ENCODE peak calls at places on chromosomes 1 and 21, in eight cellular contexts. One of them, this sample, is unnamed. For H3K4me1, the result is how much of the 10 kb centered on the place peaks cover.

GRCh38 chr1:86906419-86906818 is 7.5 kb downstream of the SELENOF start:
- DNase-seq in right atrium auricular region: no peak
- DNase-seq in right lobe of liver: no peak
- DNase-seq in pancreas: no peak
- DNase-seq in esophagus squamous epithelium: no peak
- DNase-seq in stomach: no peak
- DNase-seq in OCI-LY7: no peak
- DNase-seq in tibial artery: no peak
- DNase-seq in this sample: no peak

GRCh38 chr1:110433803-110434202 is 17.1 kb upstream of the PROK1 start:
- DNase-seq in right atrium auricular region: peak
- DNase-seq in right lobe of liver: peak
- DNase-seq in pancreas: peak
- DNase-seq in esophagus squamous epithelium: no peak
- DNase-seq in stomach: peak
- DNase-seq in OCI-LY7: peak
- DNase-seq in tibial artery: no peak
- DNase-seq in this sample: peak

GRCh38 chr1:33727310-33727709 is 136.6 kb upstream of the HMGB4 start:
- DNase-seq in right atrium auricular region: no peak
- DNase-seq in right lobe of liver: no peak
- DNase-seq in pancreas: no peak
- DNase-seq in esophagus squamous epithelium: no peak
- DNase-seq in stomach: no peak
- DNase-seq in OCI-LY7: peak
- DNase-seq in tibial artery: no peak
- DNase-seq in this sample: no peak

GRCh38 chr1:103145449-103145848 is 37.1 kb upstream of the COL11A1 start:
- DNase-seq in right atrium auricular region: no peak
- DNase-seq in right lobe of liver: no peak
- DNase-seq in pancreas: no peak
- DNase-seq in esophagus squamous epithelium: no peak
- DNase-seq in stomach: no peak
- DNase-seq in OCI-LY7: no peak
- DNase-seq in tibial artery: no peak
- DNase-seq in this sample: no peak

GRCh38 chr1:240712014-240712731 is 100.2 kb upstream of the GREM2 start:
- DNase-seq in right atrium auricular region: no peak
- DNase-seq in right lobe of liver: no peak
- DNase-seq in pancreas: no peak
- DNase-seq in esophagus squamous epithelium: no peak
- DNase-seq in stomach: no peak
- DNase-seq in OCI-LY7: no peak
- DNase-seq in tibial artery: no peak
- DNase-seq in this sample: no peak

GRCh38 chr1:154837034-154837678 is 32.9 kb downstream of the KCNN3 start:
- DNase-seq in right atrium auricular region: peak
- DNase-seq in right lobe of liver: no peak
- DNase-seq in pancreas: no peak
- DNase-seq in esophagus squamous epithelium: no peak
- DNase-seq in stomach: peak
- DNase-seq in OCI-LY7: no peak
- DNase-seq in tibial artery: no peak
- DNase-seq in this sample: peak

GRCh38 chr1:36530791-36531190 is 48.1 kb upstream of the CSF3R start:
- DNase-seq in right atrium auricular region: no peak
- DNase-seq in right lobe of liver: no peak
- DNase-seq in pancreas: no peak
- DNase-seq in esophagus squamous epithelium: no peak
- DNase-seq in stomach: no peak
- DNase-seq in OCI-LY7: no peak
- DNase-seq in tibial artery: peak
- DNase-seq in this sample: no peak

GRCh38 chr1:83931658-83932253 is 67.2 kb downstream of the TTLL7 start:
- DNase-seq in right atrium auricular region: no peak
- DNase-seq in right lobe of liver: no peak
- DNase-seq in pancreas: peak
- DNase-seq in esophagus squamous epithelium: no peak
- DNase-seq in stomach: no peak
- DNase-seq in OCI-LY7: peak
- DNase-seq in tibial artery: no peak
- DNase-seq in this sample: no peak

GRCh38 chr1:6419803-6420593 is at the start of gene HES2:
- DNase-seq in right atrium auricular region: no peak
- DNase-seq in right lobe of liver: no peak
- DNase-seq in pancreas: no peak
- DNase-seq in esophagus squamous epithelium: no peak
- DNase-seq in stomach: peak
- DNase-seq in OCI-LY7: no peak
- DNase-seq in tibial artery: no peak
- DNase-seq in this sample: no peak

GRCh38 chr1:201850053-201850397 is 21.1 kb downstream of the IPO9 start:
- DNase-seq in right atrium auricular region: no peak
- DNase-seq in right lobe of liver: no peak
- DNase-seq in pancreas: no peak
- DNase-seq in esophagus squamous epithelium: no peak
- DNase-seq in stomach: no peak
- DNase-seq in OCI-LY7: no peak
- DNase-seq in tibial artery: no peak
- DNase-seq in this sample: no peak

GRCh38 chr21:42031816-42032215 is 21.7 kb upstream of the ZBTB21 start:
- DNase-seq in right atrium auricular region: no peak
- DNase-seq in right lobe of liver: no peak
- DNase-seq in pancreas: no peak
- DNase-seq in esophagus squamous epithelium: no peak
- DNase-seq in stomach: no peak
- DNase-seq in OCI-LY7: peak
- DNase-seq in tibial artery: no peak
- DNase-seq in this sample: no peak

GRCh38 chr1:66262233-66262632 is 271.7 kb upstream of the SGIP1 start:
- DNase-seq in right atrium auricular region: no peak
- DNase-seq in right lobe of liver: no peak
- DNase-seq in pancreas: no peak
- DNase-seq in esophagus squamous epithelium: no peak
- DNase-seq in stomach: no peak
- DNase-seq in OCI-LY7: no peak
- DNase-seq in tibial artery: no peak
- DNase-seq in this sample: peak

GRCh38 chr1:228308085-228308601 is 98.5 kb downstream of the TRIM11 start:
- DNase-seq in right atrium auricular region: no peak
- DNase-seq in right lobe of liver: no peak
- DNase-seq in pancreas: peak
- DNase-seq in esophagus squamous epithelium: no peak
- DNase-seq in stomach: peak
- DNase-seq in OCI-LY7: no peak
- DNase-seq in tibial artery: no peak
- DNase-seq in this sample: no peak

GRCh38 chr1:196178083-196178635 is 430.1 kb downstream of the KCNT2 start:
- DNase-seq in right atrium auricular region: no peak
- DNase-seq in right lobe of liver: no peak
- DNase-seq in pancreas: no peak
- DNase-seq in esophagus squamous epithelium: no peak
- DNase-seq in stomach: no peak
- DNase-seq in OCI-LY7: no peak
- DNase-seq in tibial artery: no peak
- DNase-seq in this sample: no peak

GRCh38 chr1:202551683-202552082 is 158.6 kb downstream of the SYT2 start:
- DNase-seq in right atrium auricular region: no peak
- DNase-seq in right lobe of liver: no peak
- DNase-seq in pancreas: no peak
- DNase-seq in esophagus squamous epithelium: no peak
- DNase-seq in stomach: no peak
- DNase-seq in OCI-LY7: no peak
- DNase-seq in tibial artery: no peak
- DNase-seq in this sample: no peak

GRCh38 chr21:42847051-42847707 is 32.2 kb downstream of the WDR4 start:
- DNase-seq in right atrium auricular region: no peak
- DNase-seq in right lobe of liver: peak
- DNase-seq in pancreas: no peak
- DNase-seq in esophagus squamous epithelium: no peak
- DNase-seq in stomach: no peak
- DNase-seq in OCI-LY7: no peak
- DNase-seq in tibial artery: peak
- DNase-seq in this sample: peak

GRCh38 chr1:167938083-167938482 is 1.2 kb upstream of the MPC2 start:
- DNase-seq in right atrium auricular region: no peak
- DNase-seq in right lobe of liver: no peak
- DNase-seq in pancreas: no peak
- DNase-seq in esophagus squamous epithelium: no peak
- DNase-seq in stomach: no peak
- DNase-seq in OCI-LY7: no peak
- DNase-seq in tibial artery: no peak
- DNase-seq in this sample: no peak

GRCh38 chr1:12138196-12139183 is 28.3 kb upstream of the TNFRSF1B start:
- DNase-seq in right atrium auricular region: no peak
- DNase-seq in right lobe of liver: no peak
- DNase-seq in pancreas: no peak
- DNase-seq in esophagus squamous epithelium: no peak
- DNase-seq in stomach: no peak
- DNase-seq in OCI-LY7: no peak
- DNase-seq in tibial artery: no peak
- DNase-seq in this sample: no peak
- H3K27ac ChIP-seq in right atrium auricular region: no peak
- H3K27ac ChIP-seq in right lobe of liver: no peak
- H3K27ac ChIP-seq in pancreas: no peak
- H3K27ac ChIP-seq in esophagus squamous epithelium: no peak
- H3K27ac ChIP-seq in stomach: no peak
- H3K27ac ChIP-seq in OCI-LY7: no peak
- H3K27ac ChIP-seq in tibial artery: no peak
- H3K27ac ChIP-seq in this sample: no peak

DNA sequence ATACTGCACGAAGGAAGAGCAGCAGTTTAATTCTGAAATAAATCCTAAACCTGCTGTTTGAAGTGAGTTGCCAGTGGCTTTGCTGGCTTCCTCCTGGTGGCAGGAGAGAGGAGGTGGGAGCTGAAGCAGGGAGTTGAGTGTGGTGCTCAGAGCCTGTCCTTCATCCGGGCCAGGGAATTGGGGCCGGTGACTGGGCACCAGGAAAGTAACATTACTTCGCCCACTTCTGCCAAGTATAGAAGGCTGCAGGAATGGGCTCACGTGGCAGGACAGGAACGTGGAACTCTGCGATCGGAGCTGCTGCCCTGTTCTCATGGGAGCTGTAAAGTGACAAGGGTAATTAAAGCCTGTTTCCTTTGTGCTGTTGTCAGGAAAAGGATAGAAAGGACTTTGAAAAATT is 8.7 kb downstream of the TOR3A start:
- DNase-seq in right atrium auricular region: no peak
- DNase-seq in right lobe of liver: no peak
- DNase-seq in pancreas: no peak
- DNase-seq in esophagus squamous epithelium: no peak
- DNase-seq in stomach: peak
- DNase-seq in OCI-LY7: no peak
- DNase-seq in tibial artery: peak
- DNase-seq in this sample: no peak
- H3K4me1 ChIP-seq in right atrium auricular region: under half
- H3K4me1 ChIP-seq in right lobe of liver: half or more
- H3K4me1 ChIP-seq in pancreas: under half
- H3K4me1 ChIP-seq in esophagus squamous epithelium: under half
- H3K4me1 ChIP-seq in stomach: under half
- H3K4me1 ChIP-seq in OCI-LY7: under half
- H3K4me1 ChIP-seq in tibial artery: under half
- H3K4me1 ChIP-seq in this sample: under half

GRCh38 chr1:198986041-198986440 is 347.2 kb downstream of the PTPRC start:
- DNase-seq in right atrium auricular region: no peak
- DNase-seq in right lobe of liver: no peak
- DNase-seq in pancreas: no peak
- DNase-seq in esophagus squamous epithelium: no peak
- DNase-seq in stomach: no peak
- DNase-seq in OCI-LY7: no peak
- DNase-seq in tibial artery: no peak
- DNase-seq in this sample: no peak
- TF ChIP-seq CTCF in right atrium auricular region: no peak
- TF ChIP-seq CTCF in right lobe of liver: no peak
- TF ChIP-seq CTCF in pancreas: no peak
- TF ChIP-seq CTCF in esophagus squamous epithelium: no peak
- TF ChIP-seq CTCF in stomach: no peak
- TF ChIP-seq CTCF in OCI-LY7: no peak
- TF ChIP-seq CTCF in tibial artery: no peak
- TF ChIP-seq CTCF in this sample: no peak

DNA sequence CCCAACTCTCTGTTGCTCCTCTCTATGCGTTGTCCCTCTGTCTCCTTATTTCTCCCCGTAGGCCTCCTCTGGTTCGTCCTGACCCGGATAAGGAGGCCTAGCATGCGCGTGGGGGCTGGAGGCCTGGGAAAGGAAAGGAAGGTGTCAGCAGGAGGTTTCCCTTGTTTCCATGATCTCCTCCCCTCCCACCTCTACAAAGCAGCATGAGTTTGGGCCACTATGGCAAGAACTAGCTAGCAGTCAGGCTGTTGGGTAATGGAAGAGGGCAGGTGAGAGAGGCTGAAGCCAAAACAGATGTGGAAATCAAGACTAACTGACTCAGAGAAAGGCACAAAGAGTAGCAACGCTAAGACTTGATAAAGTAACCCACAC is 687 bp upstream of the SEMA6C start:
- DNase-seq in right atrium auricular region: no peak
- DNase-seq in right lobe of liver: no peak
- DNase-seq in pancreas: no peak
- DNase-seq in esophagus squamous epithelium: no peak
- DNase-seq in stomach: no peak
- DNase-seq in OCI-LY7: no peak
- DNase-seq in tibial artery: no peak
- DNase-seq in this sample: no peak
- H3K27ac ChIP-seq in right atrium auricular region: peak
- H3K27ac ChIP-seq in right lobe of liver: peak
- H3K27ac ChIP-seq in pancreas: no peak
- H3K27ac ChIP-seq in esophagus squamous epithelium: peak
- H3K27ac ChIP-seq in stomach: peak
- H3K27ac ChIP-seq in OCI-LY7: no peak
- H3K27ac ChIP-seq in tibial artery: peak
- H3K27ac ChIP-seq in this sample: peak

This sample was measured in psoas muscle.